ENCODE peak calls at places on chromosomes 11 and 22, in five cellular contexts. One of them, this sample, is unnamed.

GRCh38 chr11:4697583-4697982 is at the start of gene OR51E2:
- DNase-seq in heart right ventricle: no peak
- DNase-seq in transverse colon: peak; percentile 19
- DNase-seq in PC-9: no peak
- DNase-seq in Peyer's patch: no peak
- DNase-seq in this sample: no peak

GRCh38 chr22:38415561-38416321 is 39.3 kb downstream of the KCNJ4 start:
- DNase-seq in heart right ventricle: peak; percentile 65
- DNase-seq in PC-9: no peak
- DNase-seq in Peyer's patch: peak; percentile 46
- DNase-seq in transverse colon: no peak
- DNase-seq in this sample: no peak

GRCh38 chr22:35219012-35219411 is 38.3 kb upstream of the HMGXB4 start:
- DNase-seq in PC-9: no peak
- DNase-seq in transverse colon: no peak
- DNase-seq in heart right ventricle: no peak
- DNase-seq in Peyer's patch: no peak
- DNase-seq in this sample: no peak

GRCh38 chr11:72353861-72354260 is 80.5 kb downstream of the CLPB start:
- DNase-seq in Peyer's patch: no peak
- DNase-seq in heart right ventricle: no peak
- DNase-seq in transverse colon: no peak
- DNase-seq in PC-9: peak; percentile 14
- DNase-seq in this sample: no peak

GRCh38 chr11:17599460-17599925 is 52.4 kb downstream of the OTOG start:
- DNase-seq in PC-9: no peak
- DNase-seq in transverse colon: no peak
- DNase-seq in Peyer's patch: peak; percentile 24
- DNase-seq in heart right ventricle: no peak
- DNase-seq in this sample: no peak

GRCh38 chr22:43228330-43228729 is 41.4 kb upstream of the TTLL12 start:
- DNase-seq in Peyer's patch: no peak
- DNase-seq in heart right ventricle: peak; percentile 35
- DNase-seq in PC-9: peak; percentile 64
- DNase-seq in transverse colon: peak; percentile 24
- DNase-seq in this sample: no peak

GRCh38 chr11:70270877-70271634 is 566 bp downstream of the PPFIA1 start:
- DNase-seq in heart right ventricle: peak; percentile 47
- DNase-seq in PC-9: peak; percentile 53
- DNase-seq in transverse colon: peak; percentile 50
- DNase-seq in Peyer's patch: peak; percentile 58
- DNase-seq in this sample: peak; percentile 21

GRCh38 chr11:61195016-61195695 is 8.2 kb upstream of the PGA3 start:
- DNase-seq in Peyer's patch: no peak
- DNase-seq in transverse colon: no peak
- DNase-seq in PC-9: no peak
- DNase-seq in heart right ventricle: no peak
- DNase-seq in this sample: no peak

GRCh38 chr11:30585892-30586250 is 282 bp downstream of the MPPED2 start:
- DNase-seq in transverse colon: peak; percentile 9
- DNase-seq in PC-9: no peak
- DNase-seq in heart right ventricle: peak; percentile 47
- DNase-seq in Peyer's patch: no peak
- DNase-seq in this sample: peak; percentile 31

GRCh38 chr22:47199261-47199948 is 437.0 kb downstream of the TBC1D22A start:
- DNase-seq in Peyer's patch: no peak
- DNase-seq in heart right ventricle: no peak
- DNase-seq in transverse colon: no peak
- DNase-seq in PC-9: no peak
- DNase-seq in this sample: no peak

GRCh38 chr11:117187799-117188481 is 9.4 kb downstream of the SIDT2 start:
- DNase-seq in Peyer's patch: peak; percentile 42
- DNase-seq in transverse colon: no peak
- DNase-seq in PC-9: no peak
- DNase-seq in heart right ventricle: no peak
- DNase-seq in this sample: no peak

GRCh38 chr11:2791139-2791520 is 91.3 kb upstream of the KCNQ1OT1 start:
- DNase-seq in transverse colon: peak; percentile 7
- DNase-seq in PC-9: no peak
- DNase-seq in Peyer's patch: peak; percentile 39
- DNase-seq in heart right ventricle: peak; percentile 9
- DNase-seq in this sample: peak; percentile 1

GRCh38 chr11:75341583-75341982 is 9.9 kb downstream of the ARRB1 start:
- DNase-seq in transverse colon: no peak
- DNase-seq in PC-9: no peak
- DNase-seq in Peyer's patch: no peak
- DNase-seq in heart right ventricle: no peak
- DNase-seq in this sample: no peak

GRCh38 chr11:34988294-34989255 is 72.2 kb downstream of the PDHX start:
- DNase-seq in Peyer's patch: no peak
- DNase-seq in PC-9: no peak
- DNase-seq in heart right ventricle: no peak
- DNase-seq in transverse colon: no peak
- DNase-seq in this sample: no peak

GRCh38 chr22:50483106-50483505 is 1.8 kb downstream of the ADM2 start:
- DNase-seq in Peyer's patch: no peak
- DNase-seq in PC-9: no peak
- DNase-seq in transverse colon: no peak
- DNase-seq in heart right ventricle: no peak
- DNase-seq in this sample: no peak

GRCh38 chr22:50479686-50480085 is 1.7 kb upstream of the ADM2 start:
- DNase-seq in transverse colon: no peak
- DNase-seq in heart right ventricle: no peak
- DNase-seq in PC-9: no peak
- DNase-seq in Peyer's patch: no peak
- DNase-seq in this sample: no peak

GRCh38 chr22:50482107-50483074 is 1.0 kb downstream of the ADM2 start:
- DNase-seq in Peyer's patch: peak; percentile 69
- DNase-seq in PC-9: no peak
- DNase-seq in transverse colon: no peak
- DNase-seq in heart right ventricle: no peak
- DNase-seq in this sample: no peak

GRCh38 chr22:50481045-50481439 is 301 bp upstream of the ADM2 start:
- DNase-seq in heart right ventricle: no peak
- DNase-seq in PC-9: no peak
- DNase-seq in transverse colon: no peak
- DNase-seq in Peyer's patch: no peak
- DNase-seq in this sample: no peak

GRCh38 chr22:50481440-50482106 is at the start of gene ADM2:
- DNase-seq in Peyer's patch: peak; percentile 85
- DNase-seq in transverse colon: peak; percentile 73
- DNase-seq in heart right ventricle: peak; percentile 40
- DNase-seq in PC-9: peak; percentile 47
- DNase-seq in this sample: no peak
- H3K4me3 ChIP-seq in Peyer's patch: peak within 1 kb of the TSS; percentile 81
- H3K4me3 ChIP-seq in transverse colon: peak within 1 kb of the TSS; percentile 10
- H3K4me3 ChIP-seq in heart right ventricle: peak within 1 kb of the TSS; percentile 41
- H3K4me3 ChIP-seq in PC-9: peak within 1 kb of the TSS; percentile 87
- H3K4me3 ChIP-seq in this sample: no peak within 1 kb of the TSS

GRCh38 chr11:132994038-132994502 is 538.2 kb downstream of the OPCML start:
- DNase-seq in Peyer's patch: no peak
- DNase-seq in heart right ventricle: no peak
- DNase-seq in transverse colon: no peak
- DNase-seq in PC-9: no peak
- DNase-seq in this sample: no peak
- H3K4me3 ChIP-seq in Peyer's patch: no peak overlapping the region
- H3K4me3 ChIP-seq in heart right ventricle: peak overlapping the region; percentile 13
- H3K4me3 ChIP-seq in transverse colon: no peak overlapping the region
- H3K4me3 ChIP-seq in PC-9: no peak overlapping the region
- H3K4me3 ChIP-seq in this sample: peak overlapping the region; percentile 61

GRCh38 chr22:31652129-31652528 is 9.9 kb downstream of the PISD start:
- DNase-seq in PC-9: no peak
- DNase-seq in transverse colon: no peak
- DNase-seq in Peyer's patch: no peak
- DNase-seq in heart right ventricle: no peak
- DNase-seq in this sample: no peak

GRCh38 chr22:31651667-31652066 is 10.3 kb downstream of the PISD start:
- DNase-seq in Peyer's patch: no peak
- DNase-seq in transverse colon: no peak
- DNase-seq in heart right ventricle: no peak
- DNase-seq in PC-9: no peak
- DNase-seq in this sample: no peak

GRCh38 chr22:31652911-31653684 is 8.9 kb downstream of the PISD start:
- DNase-seq in transverse colon: no peak
- DNase-seq in heart right ventricle: no peak
- DNase-seq in PC-9: no peak
- DNase-seq in Peyer's patch: no peak
- DNase-seq in this sample: no peak

GRCh38 chr22:31653944-31654343 is 8.1 kb downstream of the PISD start:
- DNase-seq in transverse colon: no peak
- DNase-seq in Peyer's patch: no peak
- DNase-seq in heart right ventricle: no peak
- DNase-seq in PC-9: no peak
- DNase-seq in this sample: no peak

DNA sequence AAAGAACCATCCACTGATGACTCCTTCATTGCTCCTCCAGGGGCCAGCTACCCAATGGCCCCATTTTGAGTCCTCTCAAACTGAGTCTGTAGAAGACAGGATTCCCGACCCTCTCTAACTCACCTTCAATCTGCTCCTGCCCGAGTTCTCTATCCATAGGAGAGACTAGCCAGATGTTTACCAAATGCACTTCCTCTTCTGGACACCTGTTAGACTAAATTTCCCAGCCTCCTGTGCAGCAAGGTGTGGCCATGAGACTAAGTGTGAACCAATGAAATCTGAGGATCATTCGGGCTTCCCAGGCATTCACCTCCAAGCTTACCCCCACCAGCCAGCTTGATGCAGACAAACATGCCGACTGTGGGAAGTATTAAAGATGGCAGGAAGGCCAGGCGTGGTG is 7.6 kb downstream of the PISD start:
- DNase-seq in heart right ventricle: no peak
- DNase-seq in transverse colon: no peak
- DNase-seq in Peyer's patch: no peak
- DNase-seq in PC-9: no peak
- DNase-seq in this sample: no peak
- H3K4me3 ChIP-seq in heart right ventricle: no peak overlapping the region
- H3K4me3 ChIP-seq in transverse colon: no peak overlapping the region
- H3K4me3 ChIP-seq in Peyer's patch: no peak overlapping the region
- H3K4me3 ChIP-seq in PC-9: no peak overlapping the region
- H3K4me3 ChIP-seq in this sample: no peak overlapping the region

DNA sequence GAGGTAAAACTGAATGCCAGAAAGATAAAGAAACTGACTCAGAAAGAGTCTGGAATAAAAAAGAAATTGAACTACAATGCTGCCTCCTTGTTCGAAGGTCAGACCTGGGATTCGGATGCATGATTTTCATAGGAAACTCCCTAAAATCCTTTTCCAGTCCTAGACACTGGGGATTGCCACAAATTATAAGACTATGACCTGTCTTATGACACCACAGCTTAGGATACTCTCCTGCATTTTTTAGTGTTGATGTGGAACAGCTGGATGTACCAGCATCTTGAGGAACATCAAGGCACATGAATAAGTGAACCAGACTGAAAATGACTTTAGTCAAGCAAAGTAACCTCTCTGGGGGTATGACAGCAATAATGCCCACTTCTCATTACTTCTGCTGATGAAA is 9.0 kb downstream of the KIRREL3 start:
- DNase-seq in PC-9: no peak
- DNase-seq in Peyer's patch: no peak
- DNase-seq in heart right ventricle: no peak
- DNase-seq in transverse colon: no peak
- DNase-seq in this sample: no peak
- H3K4me3 ChIP-seq in PC-9: no peak overlapping the region
- H3K4me3 ChIP-seq in Peyer's patch: no peak overlapping the region
- H3K4me3 ChIP-seq in heart right ventricle: no peak overlapping the region
- H3K4me3 ChIP-seq in transverse colon: no peak overlapping the region
- H3K4me3 ChIP-seq in this sample: no peak overlapping the region

GRCh38 chr11:128474036-128474874 is 113.1 kb downstream of the ETS1 start:
- DNase-seq in PC-9: no peak
- DNase-seq in transverse colon: no peak
- DNase-seq in Peyer's patch: no peak
- DNase-seq in heart right ventricle: no peak
- DNase-seq in this sample: no peak
- H3K4me3 ChIP-seq in PC-9: no peak overlapping the region
- H3K4me3 ChIP-seq in transverse colon: no peak overlapping the region
- H3K4me3 ChIP-seq in Peyer's patch: no peak overlapping the region
- H3K4me3 ChIP-seq in heart right ventricle: no peak overlapping the region
- H3K4me3 ChIP-seq in this sample: no peak overlapping the region

GRCh38 chr11:93568726-93569125 is 25.5 kb upstream of the SMCO4 start:
- DNase-seq in transverse colon: no peak
- DNase-seq in heart right ventricle: no peak
- DNase-seq in Peyer's patch: no peak
- DNase-seq in PC-9: no peak
- DNase-seq in this sample: no peak
- H3K4me3 ChIP-seq in transverse colon: no peak overlapping the region
- H3K4me3 ChIP-seq in heart right ventricle: no peak overlapping the region
- H3K4me3 ChIP-seq in Peyer's patch: no peak overlapping the region
- H3K4me3 ChIP-seq in PC-9: no peak overlapping the region
- H3K4me3 ChIP-seq in this sample: no peak overlapping the region

GRCh38 chr11:85685820-85686459 is at the start of gene CCDC89:
- DNase-seq in transverse colon: peak; percentile 48
- DNase-seq in heart right ventricle: peak; percentile 78
- DNase-seq in Peyer's patch: peak; percentile 60
- DNase-seq in PC-9: no peak
- DNase-seq in this sample: peak; percentile 57

GRCh38 chr11:85680897-85681296 is 5.1 kb downstream of the CCDC89 start:
- DNase-seq in Peyer's patch: no peak
- DNase-seq in heart right ventricle: no peak
- DNase-seq in transverse colon: no peak
- DNase-seq in PC-9: no peak
- DNase-seq in this sample: no peak

GRCh38 chr11:85679581-85679980 is 6.4 kb downstream of the CCDC89 start:
- DNase-seq in Peyer's patch: no peak
- DNase-seq in transverse colon: no peak
- DNase-seq in PC-9: no peak
- DNase-seq in heart right ventricle: no peak
- DNase-seq in this sample: no peak

GRCh38 chr11:85682330-85683305 is 3.4 kb downstream of the CCDC89 start:
- DNase-seq in heart right ventricle: peak; percentile 84
- DNase-seq in transverse colon: peak; percentile 55
- DNase-seq in Peyer's patch: peak; percentile 68
- DNase-seq in PC-9: no peak
- DNase-seq in this sample: peak; percentile 60

DNA sequence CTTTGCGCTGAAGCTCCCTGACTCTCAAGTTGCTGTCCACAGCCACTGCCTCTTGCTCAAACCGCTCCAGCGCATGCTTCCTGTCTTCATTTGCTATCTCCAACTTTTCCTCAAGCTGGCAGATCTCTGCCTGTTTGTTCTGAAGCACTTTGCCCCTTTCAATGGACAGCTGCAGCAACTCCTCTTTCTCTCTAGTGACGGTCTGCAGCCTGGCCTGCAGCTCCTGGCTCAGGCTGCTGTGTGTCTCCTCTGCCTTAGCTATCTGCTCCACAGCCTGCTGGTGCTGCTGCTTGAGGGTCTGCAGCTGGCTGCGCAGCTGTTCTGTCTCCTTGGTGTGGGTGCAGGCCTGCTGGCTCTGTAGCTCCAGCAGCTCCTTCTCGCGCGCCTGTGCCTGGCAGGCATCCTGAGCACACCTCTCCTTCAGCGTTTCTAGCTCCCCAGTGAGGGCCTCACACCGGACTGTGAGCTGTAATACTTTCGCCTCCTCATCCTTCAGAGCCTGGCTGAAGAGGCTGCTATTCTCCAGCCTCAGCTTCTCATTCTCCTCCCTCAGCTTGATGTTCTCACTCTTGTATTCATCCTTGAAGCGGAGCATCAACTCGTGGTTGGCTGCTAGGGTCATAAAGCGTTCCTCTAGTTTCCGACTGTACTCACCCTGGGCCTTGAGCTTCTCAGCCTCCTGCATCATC is 720 bp downstream of the CCDC89 start:
- DNase-seq in transverse colon: no peak
- DNase-seq in heart right ventricle: no peak
- DNase-seq in Peyer's patch: peak; percentile 42
- DNase-seq in PC-9: no peak
- DNase-seq in this sample: no peak
- H3K4me3 ChIP-seq in transverse colon: no peak overlapping the region
- H3K4me3 ChIP-seq in heart right ventricle: peak overlapping the region; percentile 55
- H3K4me3 ChIP-seq in Peyer's patch: no peak overlapping the region
- H3K4me3 ChIP-seq in PC-9: no peak overlapping the region
- H3K4me3 ChIP-seq in this sample: peak overlapping the region; percentile 23

This sample was measured in dorsolateral prefrontal cortex.